ENCODE peak calls at places on chromosomes 2 and 18, in four cellular contexts. A, D, P and K are unnamed samples.
A peak's percentile ranks its signal among the peaks of the same experiment; 100 is the strongest.

GRCh38 chr18:46051731-46052461 is 20.2 kb downstream of the PSTPIP2 start:
- DNase-seq in A (no peak), D (peak; percentile 14), P (peak; percentile 93), K (peak; percentile 90)

GRCh38 chr2:86000131-86000937 is 105.4 kb downstream of the POLR1A start:
- DNase-seq in A (no peak), D (no peak), P (no peak), K (no peak)

GRCh38 chr2:219769044-219770030 is 141.9 kb downstream of the SLC4A3 start:
- DNase-seq in A (no peak), D (no peak), P (peak; percentile 29), K (peak; percentile 7)

GRCh38 chr2:64562148-64562784 is 38.1 kb downstream of the AFTPH start:
- DNase-seq in A (no peak), D (no peak), P (peak; percentile 22), K (peak; percentile 47)

GRCh38 chr2:191701696-191702095 is 23.8 kb downstream of the NABP1 start:
- DNase-seq in A (no peak), D (no peak), P (no peak), K (no peak)

GRCh38 chr18:12048010-12048826 is 45.4 kb upstream of the ANKRD62 start:
- DNase-seq in A (no peak), D (no peak), P (no peak), K (no peak)

GRCh38 chr18:7492385-7492784 is 74.7 kb upstream of the PTPRM start:
- DNase-seq in A (no peak), D (no peak), P (no peak), K (no peak)

GRCh38 chr2:3705808-3706207 is 2.4 kb downstream of the DCDC2C start:
- DNase-seq in A (no peak), D (no peak), P (peak; percentile 24), K (no peak)

GRCh38 chr2:20065885-20066602 is 14.6 kb upstream of the LAPTM4A start:
- DNase-seq in A (no peak), D (peak; percentile 62), P (peak; percentile 60), K (peak; percentile 74)

GRCh38 chr18:56650944-56651770 is at the start of gene WDR7:
- DNase-seq in A (peak; percentile 98), D (peak; percentile 98), P (peak; percentile 98), K (peak; percentile 99)

GRCh38 chr2:228447266-228447915 is 265.9 kb upstream of the SPHKAP start:
- DNase-seq in A (no peak), D (no peak), P (no peak), K (no peak)

GRCh38 chr18:47815486-47816270 is 114.8 kb downstream of the SMAD2 start:
- DNase-seq in A (no peak), D (no peak), P (no peak), K (peak; percentile 59)

GRCh38 chr18:7872569-7872968 is 305.5 kb downstream of the PTPRM start:
- DNase-seq in A (no peak), D (no peak), P (peak; percentile 62), K (peak; percentile 32)

GRCh38 chr2:64854773-64855237 is 134.4 kb upstream of the SLC1A4 start:
- DNase-seq in A (peak; percentile 76), D (peak; percentile 41), P (peak; percentile 64), K (peak; percentile 78)

GRCh38 chr18:45974088-45974536 is 7.0 kb upstream of the EPG5 start:
- DNase-seq in A (peak; percentile 63), D (peak; percentile 84), P (peak; percentile 86), K (peak; percentile 92)

GRCh38 chr2:133503323-133503722 is 64.9 kb downstream of the NCKAP5 start:
- DNase-seq in A (no peak), D (no peak), P (no peak), K (no peak)

GRCh38 chr2:151264157-151264835 is 2.6 kb upstream of the RBM43 start:
- DNase-seq in A (no peak), D (no peak), P (no peak), K (no peak)

GRCh38 chr2:240990726-240991377 is 7.6 kb upstream of the SNED1 start:
- DNase-seq in A (peak; percentile 19), D (no peak), P (no peak), K (no peak)

GRCh38 chr2:95058989-95059601 is 33.6 kb downstream of the MAL start:
- DNase-seq in A (no peak), D (no peak), P (no peak), K (no peak)

GRCh38 chr18:35917043-35917442 is 55.4 kb upstream of the RMP24 start:
- DNase-seq in A (no peak), D (no peak), P (no peak), K (no peak)
- TF ChIP-seq CTCF in A (no peak), D (no peak), P (no peak), K (no peak)

DNA sequence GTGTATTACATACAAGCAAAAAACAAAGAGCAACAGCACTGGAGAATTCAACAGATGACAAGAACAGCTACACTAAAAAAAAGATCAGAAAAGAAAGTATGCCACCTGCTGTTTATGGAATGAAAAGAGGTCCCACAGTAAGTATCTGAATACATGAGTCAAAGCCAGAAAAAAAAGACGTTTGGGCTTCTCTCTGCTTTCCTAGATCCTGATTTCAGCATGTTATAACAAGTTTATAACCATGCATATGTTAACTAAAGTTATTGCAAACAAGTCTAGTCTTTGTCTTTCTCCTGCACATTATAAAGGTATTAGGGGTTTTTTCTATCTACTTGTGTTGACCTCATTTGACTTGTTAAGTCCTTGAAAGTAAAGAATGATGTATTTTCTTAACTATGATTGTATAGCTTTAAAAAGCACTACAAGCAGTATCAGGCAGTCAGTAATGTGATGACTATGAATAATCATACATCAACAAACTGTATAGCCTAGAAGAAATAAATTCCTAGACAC is 108.5 kb upstream of the COL5A2 start:
- DNase-seq in A (no peak), D (no peak), P (peak; percentile 91), K (peak; percentile 91)
- TF ChIP-seq CTCF in A (peak; percentile 60), D (no peak), P (peak; percentile 69), K (peak; percentile 63)

GRCh38 chr2:46555011-46555410 is 75.6 kb downstream of the TMEM247 start:
- DNase-seq in A (no peak), D (no peak), P (no peak), K (no peak)
- TF ChIP-seq CTCF in A (no peak), D (no peak), P (no peak), K (peak; percentile 30)

GRCh38 chr2:126527836-126528490 is 128.0 kb upstream of the GYPC start:
- DNase-seq in A (peak; percentile 59), D (peak; percentile 87), P (peak; percentile 58), K (peak; percentile 79)
- TF ChIP-seq CTCF in A (peak; percentile 66), D (peak; percentile 40), P (peak; percentile 62), K (peak; percentile 80)

GRCh38 chr2:50513724-50514123 is 518.2 kb downstream of the NRXN1 start:
- DNase-seq in A (no peak), D (no peak), P (no peak), K (no peak)
- TF ChIP-seq CTCF in A (no peak), D (no peak), P (no peak), K (no peak)

GRCh38 chr2:122660786-122661634 is 905.6 kb downstream of the TSN start:
- DNase-seq in A (no peak), D (no peak), P (no peak), K (no peak)
- TF ChIP-seq CTCF in A (no peak), D (no peak), P (no peak), K (no peak)

DNA sequence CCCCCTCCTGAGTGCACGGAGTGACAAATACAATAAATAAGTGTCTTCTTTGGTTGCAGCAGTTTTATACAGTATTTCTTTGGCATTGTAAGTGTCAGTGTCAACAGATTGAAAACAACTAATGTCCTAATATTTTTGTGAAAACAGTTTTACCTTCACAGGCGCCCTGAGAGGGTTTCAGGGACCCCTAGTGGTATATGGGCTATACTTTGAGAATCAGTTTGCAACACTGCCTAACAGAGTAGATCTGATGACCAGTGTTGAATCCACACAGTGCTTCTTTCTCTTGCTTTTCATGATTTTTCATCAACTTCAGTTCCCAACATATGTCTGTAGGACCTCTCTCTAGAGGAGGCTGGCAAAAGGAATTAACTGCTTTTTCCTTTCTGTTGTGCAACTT is 162.2 kb downstream of the PRPF40A start:
- DNase-seq in A (no peak), D (no peak), P (no peak), K (peak; percentile 35)
- TF ChIP-seq CTCF in A (no peak), D (no peak), P (peak; percentile 22), K (peak; percentile 49)